ENCODE peak calls at places on chromosomes 1 and 21, in four cellular contexts. One of them, this sample, is unnamed.

GRCh38 chr1:26132128-26132824 is 20.7 kb downstream of the PDIK1L start:
- DNase-seq in SJSA1: no peak
- DNase-seq in CD4-positive, alpha-beta memory T cell: no peak
- DNase-seq in breast epithelium: no peak
- DNase-seq in this sample: no peak

GRCh38 chr1:63475761-63476160 is 47.3 kb downstream of the ITGB3BP start:
- DNase-seq in CD4-positive, alpha-beta memory T cell: no peak
- DNase-seq in SJSA1: no peak
- DNase-seq in breast epithelium: no peak
- DNase-seq in this sample: no peak

GRCh38 chr1:170032531-170033295 is 41.8 kb downstream of the KIFAP3 start:
- DNase-seq in SJSA1: no peak
- DNase-seq in breast epithelium: no peak
- DNase-seq in CD4-positive, alpha-beta memory T cell: no peak
- DNase-seq in this sample: no peak

GRCh38 chr1:37096523-37096922 is 62.2 kb upstream of the GRIK3 start:
- DNase-seq in CD4-positive, alpha-beta memory T cell: no peak
- DNase-seq in SJSA1: no peak
- DNase-seq in breast epithelium: no peak
- DNase-seq in this sample: no peak

GRCh38 chr1:92805216-92805615 is 20.3 kb upstream of the EVI5 start:
- DNase-seq in breast epithelium: no peak
- DNase-seq in CD4-positive, alpha-beta memory T cell: no peak
- DNase-seq in SJSA1: no peak
- DNase-seq in this sample: no peak

GRCh38 chr21:46096997-46097825 is 701 bp upstream of the COL6A2 start:
- DNase-seq in CD4-positive, alpha-beta memory T cell: no peak
- DNase-seq in breast epithelium: peak; percentile 16
- DNase-seq in SJSA1: no peak
- DNase-seq in this sample: no peak

GRCh38 chr1:196887515-196888239 is at the start of gene CFHR4:
- DNase-seq in SJSA1: no peak
- DNase-seq in breast epithelium: no peak
- DNase-seq in CD4-positive, alpha-beta memory T cell: no peak
- DNase-seq in this sample: no peak

GRCh38 chr1:210363119-210363518 is 34.4 kb downstream of the HHAT start:
- DNase-seq in SJSA1: no peak
- DNase-seq in breast epithelium: no peak
- DNase-seq in CD4-positive, alpha-beta memory T cell: no peak
- DNase-seq in this sample: no peak

GRCh38 chr1:26942656-26943055 is 17.6 kb downstream of the KDF1 start:
- DNase-seq in breast epithelium: no peak
- DNase-seq in SJSA1: no peak
- DNase-seq in CD4-positive, alpha-beta memory T cell: no peak
- DNase-seq in this sample: no peak

GRCh38 chr1:119902775-119903442 is 6.6 kb upstream of the ADAM30 start:
- DNase-seq in breast epithelium: no peak
- DNase-seq in SJSA1: no peak
- DNase-seq in CD4-positive, alpha-beta memory T cell: no peak
- DNase-seq in this sample: no peak

GRCh38 chr1:200075938-200076546 is 48.5 kb downstream of the NR5A2 start:
- DNase-seq in breast epithelium: no peak
- DNase-seq in CD4-positive, alpha-beta memory T cell: no peak
- DNase-seq in SJSA1: peak; percentile 90
- DNase-seq in this sample: peak; percentile 79

GRCh38 chr1:30906631-30907389 is 1.7 kb downstream of the SDC3 start:
- DNase-seq in CD4-positive, alpha-beta memory T cell: no peak
- DNase-seq in breast epithelium: no peak
- DNase-seq in SJSA1: no peak
- DNase-seq in this sample: no peak

GRCh38 chr1:227937531-227938145 is 10.1 kb downstream of the WNT9A start:
- DNase-seq in SJSA1: no peak
- DNase-seq in CD4-positive, alpha-beta memory T cell: no peak
- DNase-seq in breast epithelium: no peak
- DNase-seq in this sample: peak; percentile 35

GRCh38 chr1:178294654-178295053 is 200.8 kb downstream of the RASAL2 start:
- DNase-seq in CD4-positive, alpha-beta memory T cell: no peak
- DNase-seq in breast epithelium: no peak
- DNase-seq in SJSA1: no peak
- DNase-seq in this sample: no peak

GRCh38 chr1:110460253-110461220 is 9.6 kb downstream of the PROK1 start:
- DNase-seq in SJSA1: peak; percentile 63
- DNase-seq in breast epithelium: peak; percentile 77
- DNase-seq in CD4-positive, alpha-beta memory T cell: peak; percentile 83
- DNase-seq in this sample: peak; percentile 59

GRCh38 chr1:204975568-204976235 is 67.3 kb upstream of the CNTN2 start:
- DNase-seq in SJSA1: peak; percentile 31
- DNase-seq in CD4-positive, alpha-beta memory T cell: peak; percentile 32
- DNase-seq in breast epithelium: no peak
- DNase-seq in this sample: peak; percentile 45

GRCh38 chr1:160083968-160084770 is 2.8 kb downstream of the KCNJ9 start:
- DNase-seq in SJSA1: no peak
- DNase-seq in CD4-positive, alpha-beta memory T cell: peak; percentile 69
- DNase-seq in breast epithelium: no peak
- DNase-seq in this sample: peak; percentile 95

GRCh38 chr1:26789953-26790352 is 2.2 kb downstream of the PIGV start:
- DNase-seq in CD4-positive, alpha-beta memory T cell: no peak
- DNase-seq in breast epithelium: no peak
- DNase-seq in SJSA1: no peak
- DNase-seq in this sample: no peak

GRCh38 chr21:41054206-41054605 is 113.8 kb upstream of the BACE2 start:
- DNase-seq in CD4-positive, alpha-beta memory T cell: no peak
- DNase-seq in SJSA1: no peak
- DNase-seq in breast epithelium: no peak
- DNase-seq in this sample: no peak

GRCh38 chr21:40770435-40771055 is 76.4 kb downstream of the DSCAM start:
- DNase-seq in CD4-positive, alpha-beta memory T cell: no peak
- DNase-seq in breast epithelium: no peak
- DNase-seq in SJSA1: no peak
- DNase-seq in this sample: no peak

GRCh38 chr21:33362044-33362555 is 37.3 kb downstream of the IFNAR1 start:
- DNase-seq in CD4-positive, alpha-beta memory T cell: peak; percentile 85
- DNase-seq in breast epithelium: no peak
- DNase-seq in SJSA1: no peak
- DNase-seq in this sample: no peak

GRCh38 chr1:233707153-233707905 is 93.4 kb downstream of the KCNK1 start:
- DNase-seq in SJSA1: no peak
- DNase-seq in breast epithelium: no peak
- DNase-seq in CD4-positive, alpha-beta memory T cell: no peak
- DNase-seq in this sample: peak; percentile 46

GRCh38 chr1:91755176-91755575 is 130.8 kb downstream of the TGFBR3 start:
- DNase-seq in SJSA1: no peak
- DNase-seq in breast epithelium: no peak
- DNase-seq in CD4-positive, alpha-beta memory T cell: no peak
- DNase-seq in this sample: no peak

GRCh38 chr1:159869173-159869572 is 6.7 kb upstream of the VSIG8 start:
- DNase-seq in breast epithelium: no peak
- DNase-seq in SJSA1: no peak
- DNase-seq in CD4-positive, alpha-beta memory T cell: no peak
- DNase-seq in this sample: no peak

GRCh38 chr1:21946836-21947587 is 9.9 kb upstream of the HSPG2 start:
- DNase-seq in breast epithelium: no peak
- DNase-seq in SJSA1: no peak
- DNase-seq in CD4-positive, alpha-beta memory T cell: no peak
- DNase-seq in this sample: no peak

GRCh38 chr21:31351973-31352372 is 7.9 kb upstream of the TIAM1 start:
- DNase-seq in CD4-positive, alpha-beta memory T cell: no peak
- DNase-seq in SJSA1: no peak
- DNase-seq in breast epithelium: no peak
- DNase-seq in this sample: no peak

GRCh38 chr21:31354604-31355443 is 10.8 kb upstream of the TIAM1 start:
- DNase-seq in breast epithelium: peak; percentile 87
- DNase-seq in CD4-positive, alpha-beta memory T cell: peak; percentile 82
- DNase-seq in SJSA1: peak; percentile 60
- DNase-seq in this sample: no peak

GRCh38 chr21:31351438-31351837 is 7.4 kb upstream of the TIAM1 start:
- DNase-seq in CD4-positive, alpha-beta memory T cell: no peak
- DNase-seq in SJSA1: peak; percentile 57
- DNase-seq in breast epithelium: no peak
- DNase-seq in this sample: no peak

GRCh38 chr21:31354122-31354521 is 10.1 kb upstream of the TIAM1 start:
- DNase-seq in SJSA1: no peak
- DNase-seq in CD4-positive, alpha-beta memory T cell: no peak
- DNase-seq in breast epithelium: no peak
- DNase-seq in this sample: no peak

GRCh38 chr21:31352841-31353240 is 8.8 kb upstream of the TIAM1 start:
- DNase-seq in CD4-positive, alpha-beta memory T cell: peak; percentile 35
- DNase-seq in SJSA1: no peak
- DNase-seq in breast epithelium: no peak
- DNase-seq in this sample: no peak
- H3K27ac ChIP-seq in CD4-positive, alpha-beta memory T cell: peak overlapping the region; percentile 30
- H3K27ac ChIP-seq in SJSA1: no peak overlapping the region
- H3K27ac ChIP-seq in breast epithelium: no peak overlapping the region
- H3K27ac ChIP-seq in this sample: no peak overlapping the region

DNA sequence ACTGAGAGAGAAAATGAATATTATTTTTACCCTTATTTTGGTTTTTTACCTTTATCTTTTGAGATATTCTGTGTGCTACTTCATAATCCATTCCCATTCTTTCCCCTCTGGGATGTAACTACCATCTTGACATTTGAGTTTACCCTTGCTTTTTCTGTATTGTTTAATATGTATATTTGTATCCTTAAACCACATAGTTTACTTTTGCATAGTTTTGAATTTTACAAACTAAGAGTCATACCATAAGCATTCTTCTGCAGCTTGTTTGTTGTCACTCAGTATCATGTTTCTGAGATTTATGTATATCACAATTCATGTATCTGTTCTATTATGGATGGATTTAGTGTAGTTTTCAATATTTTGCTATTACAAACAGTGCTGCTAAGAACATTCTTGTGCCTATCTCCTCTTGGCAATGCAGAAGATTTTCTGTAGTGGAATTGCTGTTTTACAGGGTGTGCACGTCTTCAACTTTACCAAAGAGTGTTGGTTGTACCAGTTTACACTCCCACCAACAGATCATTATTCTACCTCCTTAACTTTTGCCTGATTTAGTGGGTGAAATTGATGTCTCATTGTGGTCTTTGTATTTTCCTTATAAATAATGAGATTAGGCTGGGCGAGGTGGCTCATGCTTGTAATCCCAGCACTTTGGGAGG is 12.2 kb upstream of the AGO1 start:
- DNase-seq in breast epithelium: no peak
- DNase-seq in SJSA1: no peak
- DNase-seq in CD4-positive, alpha-beta memory T cell: no peak
- DNase-seq in this sample: no peak
- H3K4me3 ChIP-seq in breast epithelium: no peak overlapping the region
- H3K4me3 ChIP-seq in SJSA1: no peak overlapping the region
- H3K4me3 ChIP-seq in CD4-positive, alpha-beta memory T cell: no peak overlapping the region
- H3K4me3 ChIP-seq in this sample: no peak overlapping the region

GRCh38 chr21:38487906-38488639 is 10.2 kb downstream of the ERG start:
- DNase-seq in CD4-positive, alpha-beta memory T cell: no peak
- DNase-seq in breast epithelium: no peak
- DNase-seq in SJSA1: peak; percentile 60
- DNase-seq in this sample: no peak

GRCh38 chr21:38489729-38490128 is 8.5 kb downstream of the ERG start:
- DNase-seq in breast epithelium: no peak
- DNase-seq in SJSA1: no peak
- DNase-seq in CD4-positive, alpha-beta memory T cell: no peak
- DNase-seq in this sample: no peak

GRCh38 chr21:38490411-38491020 is 7.8 kb downstream of the ERG start:
- DNase-seq in CD4-positive, alpha-beta memory T cell: no peak
- DNase-seq in SJSA1: no peak
- DNase-seq in breast epithelium: no peak
- DNase-seq in this sample: no peak

GRCh38 chr21:38489283-38489677 is 9.0 kb downstream of the ERG start:
- DNase-seq in breast epithelium: no peak
- DNase-seq in CD4-positive, alpha-beta memory T cell: no peak
- DNase-seq in SJSA1: no peak
- DNase-seq in this sample: no peak

DNA sequence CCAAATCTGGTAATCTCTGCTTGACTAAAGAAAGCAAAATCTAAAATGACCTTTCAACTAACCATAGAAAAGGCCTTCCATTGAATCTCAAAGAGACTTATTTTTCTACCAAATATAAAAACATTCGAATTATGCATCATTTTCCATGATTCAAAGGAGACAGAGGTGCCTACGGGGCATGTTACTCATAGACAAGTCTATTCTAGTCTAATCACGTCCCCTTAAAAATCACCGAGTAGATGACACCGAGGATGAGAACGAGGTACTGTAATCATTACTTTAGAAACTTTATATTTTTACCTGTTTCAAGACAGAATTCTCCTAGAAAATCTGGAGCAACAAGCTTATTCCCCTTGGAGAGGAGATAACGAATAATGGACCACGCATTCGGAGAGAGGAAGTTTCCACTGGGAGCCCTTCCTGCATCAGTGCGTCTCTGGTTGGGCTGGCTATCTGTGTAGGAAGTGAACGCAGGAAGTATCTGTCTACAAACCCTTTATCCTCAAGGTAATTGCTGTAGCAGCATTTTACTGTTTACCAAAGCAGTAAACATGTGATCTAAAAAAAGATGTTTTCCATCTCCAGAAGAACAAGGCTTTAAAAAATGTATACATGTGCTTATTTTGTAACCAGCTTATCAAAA is 9.5 kb downstream of the ERG start:
- DNase-seq in CD4-positive, alpha-beta memory T cell: no peak
- DNase-seq in SJSA1: peak; percentile 19
- DNase-seq in breast epithelium: no peak
- DNase-seq in this sample: no peak
- H3K27ac ChIP-seq in CD4-positive, alpha-beta memory T cell: no peak overlapping the region
- H3K27ac ChIP-seq in SJSA1: peak overlapping the region; percentile 17
- H3K27ac ChIP-seq in breast epithelium: peak overlapping the region; percentile 61
- H3K27ac ChIP-seq in this sample: no peak overlapping the region

GRCh38 chr1:70528591-70529333 is 117.7 kb downstream of the CTH start:
- DNase-seq in breast epithelium: no peak
- DNase-seq in CD4-positive, alpha-beta memory T cell: no peak
- DNase-seq in SJSA1: peak; percentile 9
- DNase-seq in this sample: no peak
- H3K4me3 ChIP-seq in breast epithelium: no peak overlapping the region
- H3K4me3 ChIP-seq in CD4-positive, alpha-beta memory T cell: no peak overlapping the region
- H3K4me3 ChIP-seq in SJSA1: no peak overlapping the region
- H3K4me3 ChIP-seq in this sample: no peak overlapping the region

GRCh38 chr1:43572084-43572483 is 41.4 kb downstream of the PTPRF start:
- DNase-seq in SJSA1: no peak
- DNase-seq in breast epithelium: no peak
- DNase-seq in CD4-positive, alpha-beta memory T cell: no peak
- DNase-seq in this sample: no peak

GRCh38 chr1:43570307-43570706 is 39.6 kb downstream of the PTPRF start:
- DNase-seq in SJSA1: no peak
- DNase-seq in CD4-positive, alpha-beta memory T cell: no peak
- DNase-seq in breast epithelium: no peak
- DNase-seq in this sample: no peak

GRCh38 chr1:43572551-43572950 is 41.9 kb downstream of the PTPRF start:
- DNase-seq in SJSA1: no peak
- DNase-seq in CD4-positive, alpha-beta memory T cell: no peak
- DNase-seq in breast epithelium: no peak
- DNase-seq in this sample: no peak

GRCh38 chr1:43570784-43571183 is 40.1 kb downstream of the PTPRF start:
- DNase-seq in breast epithelium: no peak
- DNase-seq in SJSA1: no peak
- DNase-seq in CD4-positive, alpha-beta memory T cell: no peak
- DNase-seq in this sample: no peak

GRCh38 chr1:43573066-43573799 is 42.5 kb downstream of the PTPRF start:
- DNase-seq in SJSA1: no peak
- DNase-seq in CD4-positive, alpha-beta memory T cell: no peak
- DNase-seq in breast epithelium: no peak
- DNase-seq in this sample: no peak
- H3K27ac ChIP-seq in SJSA1: no peak overlapping the region
- H3K27ac ChIP-seq in CD4-positive, alpha-beta memory T cell: no peak overlapping the region
- H3K27ac ChIP-seq in breast epithelium: no peak overlapping the region
- H3K27ac ChIP-seq in this sample: no peak overlapping the region

GRCh38 chr1:167770127-167770526 is 48.3 kb downstream of the MPZL1 start:
- DNase-seq in breast epithelium: no peak
- DNase-seq in SJSA1: no peak
- DNase-seq in CD4-positive, alpha-beta memory T cell: no peak
- DNase-seq in this sample: no peak
- H3K4me3 ChIP-seq in breast epithelium: no peak overlapping the region
- H3K4me3 ChIP-seq in SJSA1: no peak overlapping the region
- H3K4me3 ChIP-seq in CD4-positive, alpha-beta memory T cell: no peak overlapping the region
- H3K4me3 ChIP-seq in this sample: no peak overlapping the region

This sample was measured in pancreas.